ENCODE peak calls at places on chromosomes 3 and 15, in eight cellular contexts. N is substantia nigra; K is stimulated activated CD4-positive, alpha-beta T cell treated with anti-CD3 and anti-CD28 coated beads, TNF-alpha, amount 100 ng/mL, for 24 hours; E is NCI-H1694 treated with DMSO at 0.1 percent for 48 hours; B is EH; I is activated CD4-positive, alpha-beta T cell treated with anti-CD3 and anti-CD28 coated beads, Interleukin-2, amount 50 U/mL, for 1 hour; D is activated gamma-delta T cell treated with anti-CD3 and anti-CD28 coated beads, Interleukin-2, amount 50 U/mL, for 16 hours; Q is amniotic stem cell. V is an unnamed sample.

GRCh38 chr3:179715582-179715981 is 62.7 kb downstream of the USP13 start:
- DNase-seq in I (no peak), B (peak; percentile 19), E (no peak), D (no peak), Q (no peak), K (no peak), N (no peak), V (peak; percentile 32)

GRCh38 chr3:72289708-72290104 is 504.8 kb upstream of the PROK2 start:
- DNase-seq in N (no peak), D (no peak), Q (no peak), I (no peak), K (no peak), B (no peak), E (no peak), V (no peak)

GRCh38 chr3:45119824-45120614 is 26.2 kb downstream of the CDCP1 start:
- DNase-seq in I (no peak), E (no peak), D (no peak), K (no peak), Q (no peak), B (no peak), N (no peak), V (no peak)

GRCh38 chr3:52291508-52292181 is 4.0 kb downstream of the GLYCTK start:
- DNase-seq in N (no peak), B (peak; percentile 48), E (peak; percentile 9), D (peak; percentile 32), I (peak; percentile 38), Q (no peak), K (no peak), V (no peak)

GRCh38 chr3:47581835-47582234 is 3.2 kb upstream of the CSPG5 start:
- DNase-seq in Q (no peak), D (no peak), I (no peak), K (no peak), B (no peak), N (no peak), E (no peak), V (no peak)

GRCh38 chr3:42638339-42638842 is 15.1 kb upstream of the ZBTB47 start:
- DNase-seq in K (no peak), Q (no peak), D (no peak), N (no peak), E (no peak), B (no peak), I (no peak), V (no peak)

GRCh38 chr15:69762373-69763148 is 309.9 kb downstream of the RPLP1 start:
- DNase-seq in K (no peak), Q (no peak), B (no peak), I (no peak), N (no peak), D (no peak), E (peak; percentile 28), V (peak; percentile 49)

GRCh38 chr3:36907911-36908646 is 36.8 kb downstream of the TRANK1 start:
- DNase-seq in E (no peak), K (no peak), I (peak; percentile 61), N (no peak), B (peak; percentile 70), D (peak; percentile 55), Q (no peak), V (peak; percentile 89)

GRCh38 chr3:125125822-125126245 is 70.0 kb upstream of the HEG1 start:
- DNase-seq in E (no peak), K (no peak), B (peak; percentile 100), I (no peak), D (no peak), N (no peak), Q (peak; percentile 58), V (peak; percentile 99)

GRCh38 chr15:94000603-94001002 is 230.8 kb upstream of the MCTP2 start:
- DNase-seq in N (no peak), E (no peak), Q (no peak), K (no peak), D (no peak), B (no peak), I (no peak), V (no peak)

GRCh38 chr3:45760878-45761711 is 35.2 kb downstream of the SLC6A20 start:
- DNase-seq in D (no peak), B (peak; percentile 75), Q (peak; percentile 32), E (no peak), K (no peak), N (peak; percentile 21), I (peak; percentile 34), V (peak; percentile 75)

GRCh38 chr15:67836477-67836876 is 3.4 kb downstream of the RNU6-1 start:
- DNase-seq in E (peak; percentile 37), Q (no peak), I (peak; percentile 55), N (peak; percentile 25), B (peak; percentile 52), K (no peak), D (no peak), V (peak; percentile 29)

GRCh38 chr15:90035095-90035834 is 34.1 kb downstream of the ZNF710 start:
- DNase-seq in I (no peak), D (no peak), E (no peak), N (no peak), B (peak; percentile 89), K (no peak), Q (no peak), V (peak; percentile 79)

GRCh38 chr15:69657626-69658025 is 205.0 kb downstream of the RPLP1 start:
- DNase-seq in K (no peak), Q (no peak), D (no peak), N (no peak), E (no peak), B (no peak), I (no peak), V (no peak)

GRCh38 chr3:179182892-179183291 is 34.7 kb downstream of the PIK3CA start:
- DNase-seq in K (no peak), E (no peak), Q (no peak), I (no peak), N (no peak), D (no peak), B (no peak), V (peak; percentile 45)

GRCh38 chr3:120182613-120183524 is 88.6 kb upstream of the GSK3B start:
- DNase-seq in B (peak; percentile 72), N (no peak), I (no peak), Q (no peak), E (no peak), D (no peak), K (no peak), V (peak; percentile 59)

GRCh38 chr15:71677766-71678165 is 132.6 kb upstream of the NR2E3 start:
- DNase-seq in D (no peak), E (no peak), B (no peak), Q (no peak), K (no peak), N (no peak), I (no peak), V (no peak)

V was measured in iris pigment epithelial cell.